ENCODE peak calls at places on chromosomes 6 and 20, in four cellular contexts. N is transverse colon, G is heart left ventricle, X is endothelial cell of umbilical vein. T is an unnamed sample.

GRCh38 chr6:71411882-71412281 is 123.3 kb downstream of the OGFRL1 start:
- DNase-seq in N (no peak), G (no peak), X (no peak), T (no peak)

GRCh38 chr6:38640216-38640909 is 634 bp upstream of the BTBD9 start:
- DNase-seq in N (peak), G (peak), X (peak), T (no peak)

GRCh38 chr6:89840538-89840937 is 10.9 kb downstream of the CASP8AP2 start:
- DNase-seq in N (no peak), G (peak), X (peak), T (no peak)

GRCh38 chr20:51651921-51652549 is 109.5 kb upstream of the NFATC2 start:
- DNase-seq in N (no peak), G (no peak), X (peak), T (no peak)

GRCh38 chr6:157075549-157076426 is 247.5 kb downstream of the TMEM242 start:
- DNase-seq in N (no peak), G (no peak), X (no peak), T (no peak)

GRCh38 chr6:165439928-165440554 is 130.6 kb upstream of the C6orf118 start:
- DNase-seq in N (no peak), G (no peak), X (peak), T (no peak)

GRCh38 chr6:17542243-17542642 is 57.9 kb upstream of the FAM8A1 start:
- DNase-seq in N (no peak), G (no peak), X (no peak), T (no peak)

GRCh38 chr20:5216663-5217062 is 89.9 kb downstream of the CDS2 start:
- DNase-seq in N (no peak), G (peak), X (no peak), T (no peak)

GRCh38 chr20:40497781-40498691 is 191.0 kb downstream of the MAFB start:
- DNase-seq in N (peak), G (peak), X (peak), T (no peak)

GRCh38 chr6:42165016-42165415 is 8.1 kb upstream of the GUCA1A start:
- DNase-seq in N (no peak), G (no peak), X (no peak), T (no peak)

GRCh38 chr6:110822248-110822647 is 7.0 kb upstream of the CDK19 start:
- DNase-seq in N (no peak), G (no peak), X (no peak), T (no peak)

GRCh38 chr6:104229057-104229456 is 630.7 kb downstream of the HACE1 start:
- DNase-seq in N (no peak), G (no peak), X (no peak), T (no peak)

GRCh38 chr6:154981071-154981373 is 14.1 kb upstream of the TIAM2 start:
- DNase-seq in N (no peak), G (no peak), X (no peak), T (no peak)

GRCh38 chr6:160101262-160102205 is 20.1 kb upstream of the SLC22A1 start:
- DNase-seq in N (no peak), G (no peak), X (no peak), T (no peak)

GRCh38 chr6:100347901-100348550 is 116.7 kb downstream of the SIM1 start:
- DNase-seq in N (no peak), G (no peak), X (no peak), T (no peak)

GRCh38 chr6:109117346-109118035 is 22.2 kb downstream of the CEP57L1 start:
- DNase-seq in N (peak), G (no peak), X (no peak), T (no peak)

DNA sequence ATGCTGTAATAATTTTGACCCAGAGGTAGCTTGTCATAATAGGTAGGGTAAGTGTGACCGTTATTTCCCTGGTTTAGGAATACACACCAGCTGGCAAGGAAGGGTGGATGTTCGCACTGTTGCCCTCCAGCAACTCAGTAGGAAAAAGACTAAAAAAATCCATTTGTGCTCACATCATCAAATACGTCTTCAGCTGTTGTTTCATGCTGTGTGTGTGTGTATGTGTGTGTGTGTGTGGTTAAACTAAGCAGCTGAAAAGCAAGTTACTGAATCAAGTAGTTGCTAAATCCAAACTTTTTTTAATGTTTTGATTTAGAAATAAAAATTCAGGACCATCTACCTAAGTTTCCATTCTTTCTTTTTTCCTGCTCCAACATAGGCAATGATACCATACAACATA is 218.6 kb downstream of the TRDN start:
- DNase-seq in N (no peak), G (no peak), X (no peak), T (no peak)
- TF ChIP-seq POLR2A in N (no peak), G (no peak), X (no peak), T (no peak)

GRCh38 chr6:29632789-29633531 is at the start of gene GABBR1:
- DNase-seq in N (peak), G (peak), X (peak), T (peak)
- TF ChIP-seq POLR2A in N (peak), G (peak), X (no peak), T (peak)

GRCh38 chr20:45343867-45344721 is 4.1 kb downstream of the SDC4 start:
- DNase-seq in N (peak), G (peak), X (peak), T (peak)
- TF ChIP-seq POLR2A in N (peak), G (peak), X (no peak), T (no peak)

GRCh38 chr6:83192456-83192855 is 609 bp downstream of the PGM3 start:
- DNase-seq in N (no peak), G (no peak), X (no peak), T (peak)

GRCh38 chr6:83188501-83188900 is 4.6 kb downstream of the PGM3 start:
- DNase-seq in N (no peak), G (no peak), X (no peak), T (no peak)

GRCh38 chr6:83190596-83190995 is 2.5 kb downstream of the PGM3 start:
- DNase-seq in N (no peak), G (no peak), X (no peak), T (no peak)

GRCh38 chr6:83193747-83194582 is 808 bp downstream of the RWDD2A start:
- DNase-seq in N (peak), G (peak), X (peak), T (peak)

DNA sequence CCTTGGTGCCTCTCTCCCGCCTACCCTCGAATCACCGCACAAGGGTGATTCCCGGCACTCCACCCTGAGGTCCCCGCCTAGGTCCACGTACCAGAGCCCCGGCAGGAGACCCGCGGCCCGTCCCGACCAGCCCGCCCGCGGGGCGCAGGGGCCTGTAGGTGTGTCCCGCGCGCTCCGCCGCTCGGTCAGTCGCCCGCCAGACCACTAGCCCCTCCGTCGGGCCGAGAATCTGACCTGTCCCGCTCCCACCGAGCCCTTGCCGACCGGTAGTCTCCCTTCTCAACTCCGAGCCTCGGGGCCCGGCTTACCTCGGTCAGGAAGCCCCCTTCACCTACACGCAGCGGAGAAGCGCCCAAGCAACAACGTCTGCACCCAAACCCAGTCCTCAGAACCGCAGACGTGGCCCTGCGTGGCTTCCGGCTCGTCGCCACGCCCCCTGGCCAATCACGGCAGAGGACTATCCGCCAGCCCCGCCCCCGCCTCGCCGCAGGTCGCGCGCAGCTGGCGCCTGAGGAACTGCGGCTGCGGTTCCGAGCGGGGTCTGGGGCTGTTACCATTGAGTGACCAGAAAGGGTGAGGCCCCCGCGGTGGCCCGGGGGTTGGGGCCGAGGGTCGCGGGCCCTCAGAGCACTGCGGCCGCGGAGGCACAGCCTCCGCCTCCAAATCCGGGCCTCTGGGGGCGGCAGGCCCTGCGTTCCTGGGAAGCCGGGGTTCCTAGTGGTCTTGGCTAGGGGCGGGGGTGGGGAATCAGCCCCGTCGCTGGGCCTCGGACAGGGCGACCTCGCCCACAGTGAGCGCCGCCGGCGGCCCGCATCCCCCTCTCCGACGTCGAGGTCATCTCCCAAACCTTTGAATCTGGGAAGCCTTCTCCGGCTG is at the start of the genes PGM3 and RWDD2A:
- DNase-seq in N (peak), G (peak), X (peak), T (peak)
- TF ChIP-seq POLR2A in N (peak), G (peak), X (peak), T (peak)

DNA sequence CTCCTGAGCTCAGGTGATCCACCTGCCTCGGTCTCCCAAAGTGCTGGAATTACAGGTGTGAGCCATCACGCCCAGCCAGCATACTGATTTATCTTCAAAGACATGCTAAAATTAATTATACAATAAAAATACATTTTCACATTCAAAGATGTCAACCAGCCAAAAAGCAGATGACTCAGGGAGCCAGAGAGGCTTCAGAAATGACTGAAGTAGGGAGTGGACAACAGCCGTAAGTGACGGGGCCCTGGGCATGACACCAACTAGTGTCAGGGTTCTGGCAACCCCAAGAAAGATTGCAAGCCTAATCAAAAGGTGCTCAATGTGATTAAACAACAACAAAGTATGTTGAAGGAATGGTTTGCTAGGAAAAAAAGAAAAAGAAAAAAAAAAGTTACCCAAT is 28.4 kb downstream of the GPLD1 start:
- DNase-seq in N (no peak), G (no peak), X (no peak), T (no peak)
- TF ChIP-seq POLR2A in N (no peak), G (no peak), X (no peak), T (no peak)

GRCh38 chr6:70394518-70395300 is 18.6 kb upstream of the FAM135A start:
- DNase-seq in N (no peak), G (no peak), X (no peak), T (no peak)

GRCh38 chr6:70396796-70397729 is 16.2 kb upstream of the FAM135A start:
- DNase-seq in N (no peak), G (no peak), X (no peak), T (no peak)

GRCh38 chr6:70395301-70395672 is 18.0 kb upstream of the FAM135A start:
- DNase-seq in N (no peak), G (no peak), X (no peak), T (no peak)

GRCh38 chr6:70396163-70396562 is 17.1 kb upstream of the FAM135A start:
- DNase-seq in N (no peak), G (no peak), X (no peak), T (no peak)

DNA sequence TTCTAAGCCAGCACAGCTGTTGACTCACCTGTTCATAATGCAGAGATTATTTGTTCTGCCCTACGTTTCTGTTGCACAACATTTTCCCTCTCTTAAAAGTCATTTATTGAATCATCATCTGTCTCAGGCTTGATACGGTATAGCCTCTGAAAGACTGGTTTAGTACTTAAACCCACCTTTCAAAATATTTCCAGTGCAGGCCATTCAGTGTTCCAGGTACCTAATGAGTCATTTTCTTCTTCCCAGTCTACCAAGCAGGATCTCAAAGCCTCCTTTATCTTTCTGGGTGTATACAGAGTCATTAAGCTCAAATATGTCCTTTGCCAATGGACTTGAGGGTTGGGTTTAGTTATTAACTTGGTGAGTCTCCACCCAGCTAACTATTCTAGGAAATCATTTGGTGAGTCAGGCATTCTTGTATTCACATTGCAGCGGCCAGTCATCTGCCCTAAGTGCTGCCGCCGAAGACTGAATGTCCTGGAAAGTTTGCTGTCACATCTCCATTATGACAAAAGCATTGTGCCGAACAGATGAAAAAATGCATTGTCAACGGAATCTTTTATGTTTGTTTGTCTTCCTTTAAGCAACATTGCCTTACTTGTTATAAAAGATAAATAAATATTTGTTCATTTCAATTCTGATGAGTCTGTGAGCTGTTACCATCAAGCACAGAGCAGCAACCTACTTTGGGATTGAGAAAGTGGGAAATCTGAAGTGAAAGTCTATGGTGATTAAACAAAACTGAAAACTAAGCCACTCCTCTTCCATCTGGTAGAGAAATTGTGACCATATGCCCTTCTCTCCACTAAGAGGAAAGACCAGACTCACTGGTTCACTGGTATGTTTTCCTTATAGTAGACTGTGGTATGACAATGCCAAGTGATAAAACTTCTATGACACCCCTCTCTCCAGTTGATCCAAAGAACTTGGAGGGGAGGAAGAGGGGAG is 14.3 kb upstream of the FAM135A start:
- DNase-seq in N (peak), G (peak), X (peak), T (peak)
- TF ChIP-seq POLR2A in N (peak), G (no peak), X (no peak), T (no peak)

GRCh38 chr6:130671119-130672104 is 155.8 kb upstream of the SMLR1 start:
- DNase-seq in N (no peak), G (peak), X (no peak), T (no peak)
- TF ChIP-seq POLR2A in N (no peak), G (no peak), X (no peak), T (no peak)

GRCh38 chr20:35146922-35147574 is at the start of gene EDEM2:
- DNase-seq in N (peak), G (peak), X (peak), T (peak)
- TF ChIP-seq POLR2A in N (peak), G (peak), X (peak), T (peak)

GRCh38 chr6:108106261-108106660 is 31.7 kb upstream of the OSTM1 start:
- DNase-seq in N (no peak), G (no peak), X (no peak), T (no peak)
- TF ChIP-seq POLR2A in N (no peak), G (no peak), X (no peak), T (no peak)